ENCODE peak calls at places on chromosomes 1 and 21, in five cellular contexts. P is AG09309, B is GM13976, A is lung, Z is heart right ventricle. I is an unnamed sample.

GRCh38 chr1:202134645-202135172 is 9.8 kb downstream of the ARL8A start:
- DNase-seq in P (no peak), B (no peak), A (no peak), Z (no peak), I (no peak)

GRCh38 chr1:14970115-14970798 is 183.3 kb upstream of the TMEM51 start:
- DNase-seq in P (peak), B (no peak), A (peak), Z (no peak), I (no peak)

GRCh38 chr1:10708807-10709523 is 87.5 kb downstream of the CASZ1 start:
- DNase-seq in P (no peak), B (no peak), A (no peak), Z (no peak), I (no peak)

GRCh38 chr1:145997156-145998023 is 1.0 kb upstream of the TXNIP start:
- DNase-seq in P (no peak), B (peak), A (no peak), Z (peak), I (peak)

GRCh38 chr1:244002721-244003120 is 48.4 kb upstream of the ZBTB18 start:
- DNase-seq in P (no peak), B (no peak), A (no peak), Z (no peak), I (no peak)

GRCh38 chr21:44999972-45000636 is 60.3 kb downstream of the SLX9 start:
- DNase-seq in P (no peak), B (no peak), A (no peak), Z (peak), I (no peak)

GRCh38 chr1:223011230-223011856 is 131.7 kb downstream of the TLR5 start:
- DNase-seq in P (no peak), B (no peak), A (no peak), Z (no peak), I (no peak)

GRCh38 chr21:29470397-29470796 is 171.7 kb downstream of the BACH1 start:
- DNase-seq in P (no peak), B (no peak), A (no peak), Z (no peak), I (no peak)

GRCh38 chr21:45698493-45698947 is 55.0 kb downstream of the PCBP3 start:
- DNase-seq in P (peak), B (no peak), A (peak), Z (peak), I (no peak)

GRCh38 chr1:206923009-206923960 is 1.5 kb upstream of the FCMR start:
- DNase-seq in P (no peak), B (peak), A (no peak), Z (no peak), I (peak)

GRCh38 chr1:53349968-53350852 is 22.3 kb upstream of the LRP8 start:
- DNase-seq in P (no peak), B (no peak), A (no peak), Z (no peak), I (no peak)

GRCh38 chr1:174114788-174115448 is 44.4 kb upstream of the RABGAP1L start:
- DNase-seq in P (no peak), B (peak), A (no peak), Z (no peak), I (peak)

GRCh38 chr21:44353200-44353970 is at the start of gene TRPM2:
- DNase-seq in P (no peak), B (peak), A (peak), Z (peak), I (no peak)

GRCh38 chr1:226520640-226521355 is 27.8 kb upstream of the STUM start:
- DNase-seq in P (no peak), B (no peak), A (no peak), Z (no peak), I (no peak)

GRCh38 chr1:151124763-151125403 is 21.5 kb downstream of the SEMA6C start:
- DNase-seq in P (no peak), B (no peak), A (no peak), Z (no peak), I (no peak)

GRCh38 chr1:205488074-205488723 is 16.3 kb upstream of the CDK18 start:
- DNase-seq in P (peak), B (peak), A (peak), Z (no peak), I (peak)

GRCh38 chr1:44089371-44090070 is 29.1 kb upstream of the KLF17 start:
- DNase-seq in P (no peak), B (no peak), A (no peak), Z (no peak), I (no peak)

GRCh38 chr1:155177192-155177917 is 3.7 kb downstream of the TRIM46 start:
- DNase-seq in P (no peak), B (no peak), A (no peak), Z (no peak), I (peak)

GRCh38 chr1:220511183-220511582 is 16.8 kb upstream of the MARK1 start:
- DNase-seq in P (no peak), B (no peak), A (no peak), Z (no peak), I (no peak)

GRCh38 chr1:226407497-226408284 is at the start of gene PARP1:
- DNase-seq in P (peak), B (peak), A (peak), Z (peak), I (peak)

GRCh38 chr1:156608036-156608674 is 6.9 kb upstream of the GPATCH4 start:
- DNase-seq in P (peak), B (peak), A (peak), Z (no peak), I (peak)

GRCh38 chr1:165116732-165117131 is 239.8 kb downstream of the LMX1A start:
- DNase-seq in P (peak), B (no peak), A (no peak), Z (no peak), I (no peak)

GRCh38 chr21:38661296-38662223 is 144.2 kb upstream of the ETS2 start:
- DNase-seq in P (no peak), B (peak), A (no peak), Z (peak), I (peak)

GRCh38 chr1:3349161-3349967 is 105.1 kb upstream of the ARHGEF16 start:
- DNase-seq in P (no peak), B (no peak), A (no peak), Z (peak), I (no peak)

GRCh38 chr1:230459463-230459862 is 33.3 kb upstream of the PGBD5 start:
- DNase-seq in P (no peak), B (no peak), A (no peak), Z (no peak), I (no peak)

GRCh38 chr21:36369064-36369685 is 16.0 kb upstream of the CHAF1B start:
- DNase-seq in P (no peak), B (peak), A (no peak), Z (no peak), I (no peak)

GRCh38 chr1:211808475-211808874 is 22.1 kb downstream of the LPGAT1 start:
- DNase-seq in P (no peak), B (no peak), A (no peak), Z (no peak), I (no peak)

DNA sequence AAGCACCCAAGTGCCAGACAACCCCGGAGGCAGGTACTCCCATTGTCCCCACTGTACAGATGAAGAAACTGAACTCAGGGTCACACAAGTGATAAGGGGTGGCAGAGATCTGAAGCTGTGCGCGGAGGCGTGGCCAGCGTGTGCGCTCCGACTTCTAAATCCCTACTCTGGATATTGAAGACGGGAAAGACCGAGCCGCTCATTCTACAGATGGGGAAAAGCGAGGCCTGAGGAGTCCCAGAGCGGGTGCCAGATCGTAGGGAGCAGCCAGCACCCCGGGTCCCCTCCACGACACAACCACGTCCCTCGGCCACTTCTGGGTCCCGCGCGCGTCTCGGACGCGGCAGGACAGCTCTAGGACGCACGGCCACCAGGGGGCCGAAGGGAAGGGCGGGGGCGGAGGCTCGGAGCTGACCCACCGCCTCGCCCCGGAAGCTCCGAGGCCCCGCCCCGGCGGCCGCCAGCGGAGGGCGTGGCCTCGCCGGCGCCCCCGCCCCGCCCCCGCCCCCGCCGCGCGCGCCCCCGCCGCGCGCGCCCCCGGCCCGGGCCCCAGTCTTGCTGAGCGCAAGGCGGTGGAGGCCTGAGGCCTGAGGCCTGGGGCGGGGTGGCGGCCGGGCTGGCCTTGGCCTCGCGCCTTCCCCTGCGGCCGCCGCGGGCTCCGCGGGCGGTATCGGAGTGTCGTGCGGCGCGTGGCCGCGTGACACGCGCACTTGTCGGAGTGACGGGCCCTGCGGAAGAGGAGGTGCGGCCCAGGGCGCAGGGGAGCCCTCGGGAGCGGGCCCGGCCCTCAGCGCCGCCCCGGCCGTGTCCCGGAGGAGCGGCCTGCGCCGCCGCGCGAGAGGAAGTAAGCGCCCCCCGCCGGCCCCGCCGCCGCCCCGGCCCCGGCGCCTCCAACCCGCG is at the start of gene H6PD:
- DNase-seq in P (no peak), B (peak), A (peak), Z (peak), I (peak)
- TF ChIP-seq CTCF in P (peak), B (peak), A (peak), Z (peak), I (peak)

GRCh38 chr1:102191723-102192122 is 195.0 kb upstream of the OLFM3 start:
- DNase-seq in P (no peak), B (peak), A (no peak), Z (no peak), I (peak)
- TF ChIP-seq CTCF in P (no peak), B (peak), A (no peak), Z (no peak), I (peak)

GRCh38 chr1:22290611-22291010 is 147.7 kb upstream of the WNT4 start:
- DNase-seq in P (no peak), B (no peak), A (no peak), Z (no peak), I (no peak)

GRCh38 chr1:22290157-22290556 is 147.3 kb upstream of the WNT4 start:
- DNase-seq in P (no peak), B (no peak), A (no peak), Z (no peak), I (no peak)

GRCh38 chr1:22291926-22292788 is 149.3 kb upstream of the WNT4 start:
- DNase-seq in P (no peak), B (peak), A (no peak), Z (no peak), I (no peak)

GRCh38 chr1:22291057-22291456 is 148.2 kb upstream of the WNT4 start:
- DNase-seq in P (no peak), B (no peak), A (no peak), Z (no peak), I (no peak)

DNA sequence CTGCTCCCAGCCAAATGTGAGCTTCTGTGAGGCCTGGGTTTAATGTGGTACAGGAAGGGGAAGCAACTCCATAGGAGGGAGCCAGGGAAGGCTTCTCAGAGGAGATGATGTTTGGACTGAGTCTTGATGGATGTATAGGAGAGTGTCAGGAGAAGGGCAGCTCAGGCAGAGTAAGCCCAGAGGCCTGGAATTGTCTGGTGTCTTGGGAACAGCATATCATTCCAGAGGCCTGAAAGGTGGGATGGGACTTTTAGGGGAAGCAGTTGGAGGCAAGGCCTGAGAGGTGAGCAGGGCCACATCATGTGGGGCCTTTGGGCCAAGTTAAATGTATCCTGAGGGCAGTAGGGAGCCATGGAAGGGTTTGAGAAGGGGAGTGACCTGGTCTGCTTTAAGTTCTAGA is 148.6 kb upstream of the WNT4 start:
- DNase-seq in P (no peak), B (no peak), A (no peak), Z (no peak), I (no peak)
- TF ChIP-seq CTCF in P (no peak), B (no peak), A (no peak), Z (no peak), I (no peak)

GRCh38 chr21:16855164-16855667 is 657.6 kb upstream of the CXADR start:
- DNase-seq in P (no peak), B (no peak), A (no peak), Z (no peak), I (no peak)

DNA sequence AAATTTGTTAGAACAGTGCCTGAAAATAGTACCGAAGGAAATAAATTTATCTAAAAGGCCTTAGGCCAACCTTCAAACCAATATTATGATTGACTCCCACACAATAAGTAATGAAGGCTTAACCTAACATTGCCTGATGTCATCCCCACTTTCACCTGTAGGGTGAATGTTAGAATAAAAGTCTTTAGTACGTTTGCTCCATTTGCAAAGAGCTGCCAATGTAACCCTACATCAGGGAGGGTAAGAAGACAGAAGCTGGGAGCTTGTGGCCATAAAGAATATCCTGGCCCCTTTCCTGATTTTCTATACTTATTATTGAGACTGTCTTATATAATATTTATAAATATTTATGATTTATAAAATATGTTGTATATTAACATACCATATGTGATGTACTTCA is 661.8 kb upstream of the CXADR start:
- DNase-seq in P (no peak), B (no peak), A (no peak), Z (no peak), I (no peak)
- TF ChIP-seq CTCF in P (no peak), B (no peak), A (no peak), Z (no peak), I (no peak)

GRCh38 chr1:184340984-184341383 is 45.8 kb upstream of the C1orf21 start:
- DNase-seq in P (no peak), B (no peak), A (no peak), Z (no peak), I (no peak)
- TF ChIP-seq CTCF in P (peak), B (no peak), A (no peak), Z (no peak), I (no peak)